ENCODE peak calls at places on chromosomes 2 and 18, in six cellular contexts. Q is neuronal stem cell, M is H9, E is mesenchymal stem cell, K is trophoblast cell, S is H1. C is an unnamed sample.

GRCh38 chr2:156702520-156702919 is 266.3 kb downstream of the GPD2 start:
- DNase-seq in Q (no peak), M (no peak), E (no peak), K (no peak), S (no peak), C (no peak)

GRCh38 chr2:152580722-152581121 is 136.5 kb downstream of the PRPF40A start:
- DNase-seq in Q (no peak), M (no peak), E (no peak), K (no peak), S (no peak), C (no peak)

GRCh38 chr2:225797394-225797793 is 397.9 kb downstream of the NYAP2 start:
- DNase-seq in Q (no peak), M (no peak), E (no peak), K (no peak), S (no peak), C (no peak)

GRCh38 chr2:95390272-95390880 is 12.1 kb upstream of the FAHD2A start:
- DNase-seq in Q (no peak), M (no peak), E (no peak), K (no peak), S (no peak), C (no peak)

GRCh38 chr2:24176326-24176725 is 1.5 kb downstream of the FAM228A start:
- DNase-seq in Q (no peak), M (no peak), E (no peak), K (no peak), S (no peak), C (no peak)

GRCh38 chr2:211534655-211535054 is 978.3 kb downstream of the CPS1 start:
- DNase-seq in Q (no peak), M (no peak), E (no peak), K (no peak), S (no peak), C (no peak)

GRCh38 chr2:152618188-152618564 is 99.1 kb downstream of the PRPF40A start:
- DNase-seq in Q (no peak), M (no peak), E (no peak), K (no peak), S (no peak), C (no peak)

GRCh38 chr2:187580462-187581124 is 26.4 kb upstream of the TFPI start:
- DNase-seq in Q (no peak), M (no peak), E (peak), K (no peak), S (no peak), C (peak)

GRCh38 chr2:26591619-26592505 is 49.3 kb downstream of the CIB4 start:
- DNase-seq in Q (no peak), M (peak), E (no peak), K (no peak), S (peak), C (no peak)

GRCh38 chr2:12514631-12515437 is 201.9 kb upstream of the TRIB2 start:
- DNase-seq in Q (no peak), M (no peak), E (peak), K (no peak), S (no peak), C (peak)

GRCh38 chr2:11169333-11169732 is 14.1 kb downstream of the SLC66A3 start:
- DNase-seq in Q (no peak), M (no peak), E (no peak), K (peak), S (no peak), C (no peak)

GRCh38 chr18:9708057-9708881 is at the start of gene RAB31:
- DNase-seq in Q (peak), M (peak), E (peak), K (peak), S (peak), C (peak)

GRCh38 chr2:5981241-5982055 is 289.3 kb downstream of the SOX11 start:
- DNase-seq in Q (peak), M (peak), E (peak), K (no peak), S (peak), C (peak)

GRCh38 chr18:60350975-60351374 is 21.6 kb downstream of the MC4R start:
- DNase-seq in Q (no peak), M (no peak), E (no peak), K (no peak), S (no peak), C (peak)

GRCh38 chr18:67669993-67670671 is 153.6 kb upstream of the DSEL start:
- DNase-seq in Q (no peak), M (no peak), E (peak), K (peak), S (no peak), C (peak)

GRCh38 chr2:69305712-69306611 is 81.1 kb downstream of the GFPT1 start:
- DNase-seq in Q (no peak), M (peak), E (no peak), K (no peak), S (no peak), C (no peak)

GRCh38 chr2:24403168-24403850 is 43.0 kb upstream of the ITSN2 start:
- DNase-seq in Q (no peak), M (no peak), E (no peak), K (no peak), S (no peak), C (no peak)

GRCh38 chr2:168196764-168197180 is 50.6 kb downstream of the STK39 start:
- DNase-seq in Q (no peak), M (no peak), E (no peak), K (no peak), S (no peak), C (no peak)

GRCh38 chr2:11377915-11378649 is 33.6 kb upstream of the ROCK2 start:
- DNase-seq in Q (no peak), M (no peak), E (peak), K (no peak), S (no peak), C (peak)

GRCh38 chr18:74331404-74331803 is 15.8 kb downstream of the C18orf63 start:
- DNase-seq in Q (no peak), M (no peak), E (peak), K (peak), S (no peak), C (peak)

GRCh38 chr18:47997338-47997780 is 66.9 kb upstream of the SMAD2 start:
- DNase-seq in Q (peak), M (peak), E (no peak), K (peak), S (peak), C (no peak)

GRCh38 chr18:28013064-28013463 is 163.9 kb downstream of the CDH2 start:
- DNase-seq in Q (no peak), M (no peak), E (peak), K (no peak), S (no peak), C (peak)

GRCh38 chr18:12074734-12075133 is 18.9 kb upstream of the ANKRD62 start:
- DNase-seq in Q (no peak), M (no peak), E (no peak), K (no peak), S (no peak), C (no peak)

GRCh38 chr2:100518801-100519200 is 44.0 kb upstream of the PDCL3 start:
- DNase-seq in Q (no peak), M (no peak), E (no peak), K (peak), S (no peak), C (no peak)

GRCh38 chr2:99940963-99941362 is 201.4 kb downstream of the AFF3 start:
- DNase-seq in Q (no peak), M (no peak), E (no peak), K (no peak), S (no peak), C (peak)

GRCh38 chr2:176924909-176925548 is 287.6 kb upstream of the HNRNPA3 start:
- DNase-seq in Q (no peak), M (no peak), E (no peak), K (no peak), S (no peak), C (no peak)

GRCh38 chr2:64797881-64798590 is 144.3 kb upstream of the SERTAD2 start:
- DNase-seq in Q (no peak), M (no peak), E (no peak), K (no peak), S (no peak), C (peak)

GRCh38 chr2:221034973-221035372 is 537.1 kb downstream of the EPHA4 start:
- DNase-seq in Q (no peak), M (no peak), E (no peak), K (no peak), S (no peak), C (no peak)

GRCh38 chr2:39623916-39624315 is 41.8 kb upstream of the TMEM178A start:
- DNase-seq in Q (no peak), M (no peak), E (no peak), K (no peak), S (no peak), C (no peak)

GRCh38 chr18:7177131-7177744 is 53.7 kb upstream of the LRRC30 start:
- DNase-seq in Q (peak), M (no peak), E (peak), K (peak), S (no peak), C (peak)

GRCh38 chr2:85278361-85278760 is 49.4 kb downstream of the TGOLN2 start:
- DNase-seq in Q (no peak), M (no peak), E (no peak), K (no peak), S (no peak), C (peak)

DNA sequence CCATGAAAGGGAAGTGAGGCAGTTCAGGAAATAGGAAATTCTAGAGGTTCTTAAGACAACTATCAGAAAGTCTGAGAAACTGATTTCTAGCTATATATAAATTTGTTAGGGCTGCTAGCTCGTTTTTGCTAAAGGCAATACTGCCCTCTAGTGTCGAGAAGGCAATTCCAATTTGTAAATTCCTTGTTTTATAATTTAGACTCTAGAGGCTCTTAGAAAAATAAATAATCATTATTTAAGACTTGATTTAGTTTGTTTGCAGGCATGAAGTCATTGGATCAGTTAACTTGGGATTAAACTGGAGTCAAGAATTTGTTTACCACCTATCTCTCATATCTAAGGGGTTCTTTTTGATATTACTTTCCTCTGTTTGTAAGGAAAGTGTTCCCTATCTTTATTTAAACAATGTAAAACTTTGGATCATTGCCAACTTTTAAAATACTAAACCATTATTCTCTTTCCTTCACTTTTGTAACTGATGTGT is 66.2 kb downstream of the ACVR2A start:
- DNase-seq in Q (peak), M (no peak), E (peak), K (peak), S (no peak), C (peak)
- H3K14ac ChIP-seq in Q (no peak), M (no peak), E (no peak), K (no peak), S (no peak), C (no peak)

DNA sequence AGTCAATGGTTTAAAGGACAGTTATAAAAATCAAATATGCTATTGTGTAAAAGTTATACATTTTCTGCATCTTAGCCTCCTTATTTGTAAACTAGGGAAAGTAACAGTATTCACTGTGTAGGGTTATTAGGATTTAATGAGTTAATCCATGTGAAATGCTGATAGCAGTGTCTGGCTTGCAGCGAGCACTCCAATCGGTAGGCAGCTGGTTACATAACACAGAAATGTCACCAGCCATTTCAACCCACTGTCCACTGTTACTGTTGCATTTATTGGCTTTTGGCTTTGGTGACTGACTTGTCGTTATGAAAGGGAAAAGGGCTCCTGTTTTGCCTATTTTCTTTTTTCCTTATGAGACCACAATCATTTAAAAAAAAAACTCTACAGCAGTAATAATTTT is 38.9 kb downstream of the ID2 start:
- DNase-seq in Q (no peak), M (no peak), E (no peak), K (no peak), S (no peak), C (no peak)
- H3K14ac ChIP-seq in Q (no peak), M (no peak), E (no peak), K (no peak), S (no peak), C (no peak)

DNA sequence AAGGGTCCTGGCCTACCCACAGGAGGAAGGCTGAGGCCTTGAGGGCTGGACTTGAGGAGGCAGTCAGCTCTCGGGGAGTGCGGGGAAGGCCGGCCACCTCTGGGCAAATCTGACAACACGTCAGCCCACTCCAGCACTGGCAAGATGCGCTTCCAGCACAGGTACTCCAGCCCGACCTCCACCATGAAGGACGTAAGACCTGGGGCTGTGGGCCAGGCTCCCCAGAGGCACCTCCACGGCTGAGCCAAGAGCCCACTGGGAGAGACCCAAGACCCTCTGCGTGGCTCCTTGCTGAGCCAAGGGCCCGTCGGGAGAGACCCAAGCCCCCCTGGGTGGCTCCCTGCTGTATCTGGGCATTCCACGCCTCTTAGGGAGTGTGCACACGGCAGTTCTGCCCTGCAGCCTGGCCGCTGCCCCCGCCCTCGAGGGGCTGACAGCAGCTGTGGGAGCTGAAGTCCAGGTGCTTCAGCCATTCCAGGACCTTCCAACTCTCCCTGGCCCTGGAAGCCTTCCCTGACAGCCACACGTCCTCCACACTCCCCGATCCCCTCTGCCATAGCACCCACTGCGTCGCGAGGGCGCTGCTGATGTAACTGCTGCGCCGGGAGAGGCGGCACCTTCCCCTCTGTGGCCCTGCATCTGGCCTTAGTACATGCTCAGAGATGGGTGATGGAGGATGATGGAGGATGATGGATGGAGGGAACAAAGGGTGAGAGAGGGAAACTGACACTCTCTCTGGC is 50.2 kb downstream of the BIN1 start:
- DNase-seq in Q (no peak), M (no peak), E (no peak), K (no peak), S (no peak), C (no peak)
- H3K14ac ChIP-seq in Q (peak), M (no peak), E (no peak), K (no peak), S (no peak), C (no peak)

DNA sequence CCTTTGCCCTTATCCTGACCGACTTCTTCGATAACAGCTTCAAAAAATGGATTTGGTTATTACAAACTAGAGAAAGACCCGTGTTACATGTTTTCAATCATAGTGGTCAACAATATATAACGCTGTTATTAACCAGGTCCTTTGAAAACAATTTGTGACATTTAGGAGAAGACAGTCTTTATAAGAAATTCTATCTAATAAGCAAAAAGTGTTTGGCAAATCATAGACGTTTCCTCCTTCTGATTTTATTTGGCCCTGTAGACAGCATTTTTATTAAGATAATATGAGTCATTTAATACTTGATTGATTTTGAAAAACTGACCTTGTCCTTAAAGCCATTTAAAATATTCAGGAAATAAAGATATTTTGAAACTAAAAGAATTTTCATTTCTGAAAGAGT is 160.5 kb upstream of the DAPL1 start:
- DNase-seq in Q (no peak), M (no peak), E (no peak), K (no peak), S (no peak), C (no peak)
- H3K14ac ChIP-seq in Q (no peak), M (no peak), E (no peak), K (no peak), S (no peak), C (no peak)

GRCh38 chr18:6010284-6010683 is 115.0 kb upstream of the TMEM200C start:
- DNase-seq in Q (no peak), M (no peak), E (no peak), K (no peak), S (no peak), C (peak)
- H3K14ac ChIP-seq in Q (no peak), M (no peak), E (no peak), K (no peak), S (no peak), C (no peak)

DNA sequence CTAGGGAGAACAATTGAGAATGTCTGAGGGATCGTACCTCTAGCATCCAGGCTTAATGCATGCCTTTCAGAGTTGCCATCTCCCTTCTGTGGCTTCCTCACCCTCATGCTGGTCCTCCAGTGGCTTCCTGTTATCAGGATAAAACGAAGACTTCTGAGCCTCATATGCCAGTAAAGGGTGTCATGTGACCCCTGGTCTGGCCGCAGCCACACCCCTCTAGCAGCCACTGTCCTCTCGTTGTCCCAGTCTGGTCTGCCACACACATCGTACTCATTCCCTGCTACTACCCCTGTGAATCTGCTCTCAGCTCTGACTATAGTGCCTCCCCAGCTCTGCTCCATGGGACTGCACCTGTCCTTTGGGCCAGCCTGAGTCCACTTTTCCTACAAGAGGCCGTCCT is 62.6 kb upstream of the TMEM177 start:
- DNase-seq in Q (no peak), M (no peak), E (no peak), K (no peak), S (no peak), C (no peak)
- H3K14ac ChIP-seq in Q (no peak), M (no peak), E (no peak), K (no peak), S (no peak), C (no peak)

GRCh38 chr2:238507836-238508235 is 81.1 kb downstream of the ASB1 start:
- DNase-seq in Q (no peak), M (no peak), E (no peak), K (no peak), S (no peak), C (no peak)
- H3K14ac ChIP-seq in Q (no peak), M (peak), E (no peak), K (no peak), S (no peak), C (no peak)

C was measured in IMR-90.